ENCODE peak calls at places on chromosomes 3 and 15, in ten cellular contexts. J is adrenal gland; N is AG08396; W is naive thymus-derived CD8-positive, alpha-beta T cell; R is T-cell; L is colonic mucosa; K is psoas muscle; Z is cardiac septum; F is left lung; S is Panc1. T is an unnamed sample.

GRCh38 chr3:33729993-33730392 is 11.9 kb upstream of the CLASP2 start:
- DNase-seq in R (no peak), N (no peak), S (no peak), F (no peak), J (no peak), L (no peak), Z (no peak), W (no peak), K (no peak), T (no peak)

GRCh38 chr3:36991147-36991546 is 1.8 kb downstream of the EPM2AIP1 start:
- DNase-seq in S (no peak), Z (no peak), L (no peak), N (no peak), K (no peak), J (no peak), F (no peak), W (no peak), R (no peak), T (no peak)

GRCh38 chr3:12629560-12629959 is 34.4 kb downstream of the RAF1 start:
- DNase-seq in K (peak; percentile 63), Z (peak; percentile 84), F (peak; percentile 41), W (no peak), S (no peak), J (peak; percentile 56), L (no peak), R (no peak), N (peak; percentile 18), T (no peak)

GRCh38 chr3:107525101-107525953 is 2.6 kb downstream of the BBX start:
- DNase-seq in S (no peak), N (peak; percentile 49), R (peak; percentile 1), K (peak; percentile 70), L (peak; percentile 63), J (peak; percentile 66), F (peak; percentile 52), W (no peak), Z (peak; percentile 73), T (peak; percentile 11)

GRCh38 chr15:78212008-78212407 is 22.4 kb downstream of the ACSBG1 start:
- DNase-seq in N (no peak), S (no peak), J (no peak), R (no peak), L (no peak), F (no peak), Z (no peak), W (no peak), K (no peak), T (no peak)

GRCh38 chr3:37537914-37538691 is 323.6 kb upstream of the CTDSPL start:
- DNase-seq in F (no peak), S (no peak), R (no peak), L (no peak), N (no peak), W (no peak), K (no peak), Z (no peak), J (no peak), T (no peak)

GRCh38 chr3:38532529-38532928 is 36.4 kb downstream of the EXOG start:
- DNase-seq in S (no peak), Z (no peak), F (no peak), K (no peak), N (no peak), R (no peak), J (no peak), W (no peak), L (no peak), T (no peak)

GRCh38 chr3:155890671-155891190 is 20.3 kb downstream of the GMPS start:
- DNase-seq in F (no peak), S (no peak), L (no peak), W (no peak), R (no peak), K (no peak), N (peak; percentile 55), J (peak; percentile 15), Z (no peak), T (no peak)

GRCh38 chr3:9088431-9089353 is 125.4 kb upstream of the RAD18 start:
- DNase-seq in Z (peak; percentile 41), N (no peak), W (no peak), F (peak; percentile 63), S (no peak), R (no peak), L (peak; percentile 48), J (peak; percentile 35), K (no peak), T (no peak)

GRCh38 chr15:80076321-80077318 is 17.1 kb downstream of the ZFAND6 start:
- DNase-seq in F (no peak), N (no peak), S (no peak), Z (no peak), L (peak; percentile 27), R (no peak), K (no peak), W (no peak), J (no peak), T (no peak)

GRCh38 chr3:42937334-42937733 is 31.4 kb downstream of the ZNF662 start:
- DNase-seq in S (no peak), K (no peak), J (no peak), N (no peak), R (no peak), L (no peak), F (no peak), W (no peak), Z (no peak), T (no peak)

GRCh38 chr3:159948423-159949140 is 40.1 kb upstream of the IL12A start:
- DNase-seq in S (no peak), R (no peak), N (no peak), L (no peak), J (no peak), F (no peak), W (no peak), Z (no peak), K (no peak), T (no peak)

GRCh38 chr15:99347609-99348008 is 96.3 kb downstream of the LRRC28 start:
- DNase-seq in W (no peak), J (no peak), S (no peak), Z (no peak), R (no peak), N (no peak), F (no peak), L (no peak), K (no peak), T (no peak)

GRCh38 chr3:195100903-195101591 is 169.9 kb downstream of the XXYLT1 start:
- DNase-seq in L (no peak), N (no peak), W (peak; percentile 49), Z (peak; percentile 93), K (no peak), J (peak; percentile 23), R (no peak), S (no peak), F (peak; percentile 75), T (no peak)

GRCh38 chr3:186985713-186986364 is 55.5 kb downstream of the ST6GAL1 start:
- DNase-seq in W (no peak), K (no peak), L (no peak), S (no peak), N (no peak), J (no peak), Z (no peak), R (no peak), F (no peak), T (no peak)

GRCh38 chr15:37038036-37038715 is 62.2 kb downstream of the MEIS2 start:
- DNase-seq in R (no peak), K (no peak), S (no peak), F (no peak), J (no peak), L (no peak), Z (no peak), N (no peak), W (no peak), T (no peak)

GRCh38 chr3:48301814-48302194 is 31.7 kb downstream of the SPINK8 start:
- DNase-seq in S (no peak), K (peak; percentile 58), R (no peak), J (peak; percentile 31), L (peak; percentile 64), F (peak; percentile 36), W (no peak), N (peak; percentile 50), Z (no peak), T (peak; percentile 4)

GRCh38 chr15:24976932-24977331 is 22.1 kb downstream of the SNRPN start:
- DNase-seq in K (no peak), Z (no peak), S (no peak), J (no peak), R (no peak), L (no peak), F (no peak), W (no peak), N (no peak), T (no peak)

GRCh38 chr3:160935413-160936095 is 169.6 kb downstream of the B3GALNT1 start:
- DNase-seq in F (no peak), W (no peak), L (no peak), S (no peak), Z (no peak), J (peak; percentile 58), N (no peak), K (no peak), R (no peak), T (no peak)

GRCh38 chr3:85821130-85821756 is 862.5 kb downstream of the CADM2 start:
- DNase-seq in Z (no peak), J (no peak), R (no peak), K (no peak), F (no peak), S (no peak), L (peak; percentile 22), W (no peak), N (no peak), T (no peak)

GRCh38 chr3:10744098-10744465 is 71.9 kb upstream of the SLC6A11 start:
- DNase-seq in Z (no peak), F (no peak), J (no peak), W (no peak), K (no peak), R (no peak), N (no peak), S (no peak), L (no peak), T (no peak)

GRCh38 chr3:99638244-99638948 is at the start of gene COL8A1:
- DNase-seq in J (peak; percentile 34), F (peak; percentile 84), L (peak; percentile 25), S (no peak), R (no peak), N (peak; percentile 45), Z (peak; percentile 80), W (peak; percentile 60), K (peak; percentile 74), T (no peak)

GRCh38 chr3:41987627-41988026 is 25.7 kb upstream of the ULK4 start:
- DNase-seq in J (no peak), R (no peak), L (no peak), W (no peak), F (no peak), S (no peak), N (no peak), K (no peak), Z (no peak), T (no peak)

GRCh38 chr15:31274496-31275330 is 51.9 kb upstream of the KLF13 start:
- DNase-seq in J (peak; percentile 0), F (no peak), W (no peak), K (peak; percentile 41), Z (peak; percentile 61), N (no peak), L (no peak), S (no peak), R (no peak), T (no peak)

GRCh38 chr15:75230524-75231371 is 27.4 kb upstream of the GOLGA6C start:
- DNase-seq in N (no peak), Z (peak; percentile 55), J (peak; percentile 5), K (peak; percentile 41), S (no peak), W (peak; percentile 57), R (no peak), F (peak; percentile 26), L (no peak), T (no peak)

GRCh38 chr3:189363856-189364255 is 192.1 kb downstream of the TPRG1 start:
- DNase-seq in N (no peak), L (no peak), S (no peak), K (no peak), J (peak; percentile 34), Z (no peak), R (no peak), W (no peak), F (no peak), T (no peak)

GRCh38 chr3:134441321-134441720 is 44.5 kb downstream of the ANAPC13 start:
- DNase-seq in R (no peak), F (no peak), Z (no peak), N (no peak), S (no peak), K (no peak), J (no peak), W (no peak), L (no peak), T (no peak)

GRCh38 chr3:30986551-30986950 is 92.1 kb upstream of the GADL1 start:
- DNase-seq in R (no peak), J (no peak), S (no peak), N (no peak), F (no peak), L (no peak), W (no peak), K (no peak), Z (no peak), T (no peak)

T was measured in activated gamma-delta T cell treated with Interleukin-2 at 50 U/mL for 16 hours.